ENCODE peak calls at places on chromosomes 5 and 9, in six cellular contexts. J is SK-N-SH, B is IMR-90, V is PC-9, Y is HepG2, I is fibroblast of lung. U is an unnamed sample.

GRCh38 chr5:97923496-97923895 is 740.4 kb upstream of the RIOK2 start:
- DNase-seq in V (no peak), J (no peak), B (no peak), I (no peak), Y (no peak), U (no peak)

GRCh38 chr5:178988436-178989220 is 6.5 kb downstream of the GRM6 start:
- DNase-seq in J (no peak), I (no peak), B (no peak), Y (no peak), V (no peak), U (no peak)

GRCh38 chr5:34652466-34652865 is 3.7 kb upstream of the RAI14 start:
- DNase-seq in B (no peak), Y (no peak), J (no peak), I (no peak), V (no peak), U (peak; percentile 15)

GRCh38 chr5:32908646-32909045 is 197.5 kb downstream of the NPR3 start:
- DNase-seq in V (no peak), Y (no peak), I (no peak), B (no peak), J (no peak), U (peak; percentile 5)

GRCh38 chr5:113371788-113372196 is 63.0 kb downstream of the TSSK1B start:
- DNase-seq in B (no peak), I (no peak), V (no peak), J (no peak), Y (no peak), U (peak; percentile 12)

GRCh38 chr9:1273859-1274258 is 223.7 kb downstream of the DMRT2 start:
- DNase-seq in B (no peak), V (no peak), I (no peak), J (no peak), Y (no peak), U (peak; percentile 26)

GRCh38 chr9:127977877-127978647 is 2.7 kb downstream of the EEIG1 start:
- DNase-seq in J (no peak), I (peak; percentile 83), Y (no peak), B (peak; percentile 80), V (peak; percentile 68), U (peak; percentile 94)

GRCh38 chr5:105670586-105670985 is 2000.2 kb downstream of the EFNA5 start:
- DNase-seq in I (no peak), B (no peak), Y (peak; percentile 9), V (no peak), J (no peak), U (no peak)

GRCh38 chr5:172503925-172504730 is 49.8 kb upstream of the SH3PXD2B start:
- DNase-seq in V (no peak), B (no peak), J (no peak), I (no peak), Y (no peak), U (no peak)

GRCh38 chr9:130927995-130928900 is 10.8 kb downstream of the FIBCD1 start:
- DNase-seq in B (peak; percentile 72), I (peak; percentile 62), J (peak; percentile 77), Y (peak; percentile 70), V (peak; percentile 97), U (peak; percentile 64)

GRCh38 chr5:160556886-160557285 is 135.2 kb downstream of the PTTG1 start:
- DNase-seq in Y (no peak), B (peak; percentile 13), V (no peak), I (peak; percentile 19), J (no peak), U (peak; percentile 65)

GRCh38 chr5:54785729-54786548 is 199.5 kb downstream of the ESM1 start:
- DNase-seq in I (peak; percentile 44), J (peak; percentile 29), B (peak; percentile 21), V (no peak), Y (no peak), U (peak; percentile 33)

GRCh38 chr5:25713259-25713658 is 1068.5 kb upstream of the CDH10 start:
- DNase-seq in I (no peak), V (no peak), Y (no peak), B (no peak), J (no peak), U (no peak)

GRCh38 chr5:52784741-52785140 is 3.0 kb upstream of the ITGA1 start:
- DNase-seq in Y (no peak), V (no peak), J (no peak), I (no peak), B (peak; percentile 23), U (no peak)

GRCh38 chr5:173781826-173782670 is 106.1 kb upstream of the CPEB4 start:
- DNase-seq in I (peak; percentile 95), Y (no peak), V (peak; percentile 62), B (peak; percentile 94), J (peak; percentile 54), U (peak; percentile 96)

GRCh38 chr9:98031935-98032334 is 24.6 kb upstream of the NANS start:
- DNase-seq in B (peak; percentile 90), V (no peak), Y (no peak), J (no peak), I (peak; percentile 64), U (peak; percentile 70)

GRCh38 chr9:136011376-136011702 is 50.2 kb upstream of the UBAC1 start:
- DNase-seq in B (no peak), V (no peak), J (no peak), Y (no peak), I (no peak), U (no peak)

GRCh38 chr9:135091545-135091944 is 4.1 kb downstream of the OLFM1 start:
- DNase-seq in B (no peak), J (no peak), V (no peak), I (no peak), Y (no peak), U (no peak)

GRCh38 chr5:16930487-16930886 is 5.6 kb downstream of the MYO10 start:
- DNase-seq in J (no peak), V (no peak), Y (no peak), B (no peak), I (no peak), U (no peak)

GRCh38 chr9:69542942-69543704 is 129.0 kb downstream of the APBA1 start:
- DNase-seq in I (no peak), Y (no peak), V (no peak), J (peak; percentile 61), B (no peak), U (peak; percentile 4)

GRCh38 chr5:159978358-159978757 is 30.6 kb upstream of the TTC1 start:
- DNase-seq in V (no peak), J (no peak), Y (no peak), I (no peak), B (no peak), U (no peak)

GRCh38 chr5:115815693-115816225 is 700 bp downstream of the CDO1 start:
- DNase-seq in B (no peak), I (peak; percentile 19), V (no peak), J (peak; percentile 67), Y (no peak), U (peak; percentile 32)

GRCh38 chr5:40521108-40521785 is 158.5 kb upstream of the PTGER4 start:
- DNase-seq in J (no peak), B (no peak), Y (no peak), V (no peak), I (no peak), U (no peak)

GRCh38 chr5:172429201-172429940 is 25.0 kb downstream of the SH3PXD2B start:
- DNase-seq in B (peak; percentile 82), V (no peak), Y (no peak), J (no peak), I (peak; percentile 92), U (peak; percentile 95)

GRCh38 chr5:121702783-121703182 is 148.9 kb upstream of the FTMT start:
- DNase-seq in Y (no peak), B (no peak), V (no peak), I (no peak), J (no peak), U (no peak)

GRCh38 chr9:125932012-125932411 is 184.8 kb downstream of the PBX3 start:
- DNase-seq in Y (no peak), I (peak; percentile 97), V (peak; percentile 64), J (no peak), B (peak; percentile 99), U (peak; percentile 99)

GRCh38 chr5:155259648-155260047 is 246.1 kb downstream of the KIF4B start:
- DNase-seq in B (no peak), J (no peak), Y (no peak), V (no peak), I (no peak), U (no peak)

GRCh38 chr5:5105531-5105930 is 34.6 kb upstream of the ADAMTS16 start:
- DNase-seq in J (no peak), B (no peak), Y (no peak), V (no peak), I (no peak), U (no peak)

GRCh38 chr5:26582350-26583040 is 455.9 kb downstream of the CDH9 start:
- DNase-seq in J (no peak), B (no peak), V (no peak), Y (no peak), I (no peak), U (peak; percentile 7)

GRCh38 chr9:87878930-87879603 is 3.6 kb upstream of the SPATA31E1 start:
- DNase-seq in Y (no peak), I (peak; percentile 85), V (no peak), J (no peak), B (peak; percentile 87), U (peak; percentile 85)

GRCh38 chr5:31232273-31232888 is 38.9 kb downstream of the CDH6 start:
- DNase-seq in V (peak; percentile 29), J (peak; percentile 36), I (peak; percentile 54), B (peak; percentile 74), Y (peak; percentile 48), U (peak; percentile 83)

GRCh38 chr9:137303031-137303892 is 1.2 kb upstream of the NRARP start:
- DNase-seq in J (peak; percentile 20), I (no peak), V (no peak), Y (no peak), B (no peak), U (no peak)

GRCh38 chr5:172855597-172856292 is 21.7 kb downstream of the ERGIC1 start:
- DNase-seq in I (no peak), J (peak; percentile 43), B (no peak), Y (no peak), V (no peak), U (peak; percentile 85)

GRCh38 chr5:118247468-118247867 is 740.9 kb downstream of the DTWD2 start:
- DNase-seq in V (no peak), B (no peak), J (no peak), I (no peak), Y (no peak), U (no peak)
- H4K20me1 ChIP-seq in V (no peaks in the 10 kb centered on the region), B (no peaks in the 10 kb centered on the region), J (no peaks in the 10 kb centered on the region), I (no peaks in the 10 kb centered on the region), Y (no peaks in the 10 kb centered on the region), U (no peaks in the 10 kb centered on the region)

DNA sequence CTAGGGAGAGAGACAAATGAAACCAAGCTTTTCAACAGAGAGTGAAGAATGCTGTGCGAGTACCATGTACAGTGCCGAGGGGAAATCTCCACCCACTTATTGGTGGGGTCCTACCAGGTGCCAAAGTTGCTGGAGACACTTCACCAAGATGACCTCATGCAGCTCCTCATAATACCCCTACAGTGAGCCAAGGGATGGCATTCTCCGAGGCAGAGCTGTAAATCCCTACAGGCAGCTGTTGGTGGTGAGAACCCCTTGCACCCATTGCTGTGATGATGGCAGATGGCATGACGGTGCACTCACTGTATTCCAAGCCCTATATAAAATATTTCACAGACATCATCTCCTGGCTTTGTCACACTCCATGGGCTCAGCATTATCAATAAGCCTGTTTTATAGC is 464.9 kb downstream of the SPOCK1 start:
- DNase-seq in Y (no peak), I (no peak), J (no peak), V (no peak), B (no peak), U (no peak)
- H3K4me3 ChIP-seq in Y (no peak overlapping the region), I (no peak overlapping the region), J (no peak overlapping the region), V (no peak overlapping the region), B (no peak overlapping the region), U (no peak overlapping the region)

GRCh38 chr5:142314129-142314528 is 10.7 kb downstream of the SPRY4 start:
- DNase-seq in V (no peak), Y (no peak), B (no peak), I (no peak), J (no peak), U (no peak)
- H3K4me1 ChIP-seq in V (peaks cover 17% of the 10 kb centered on the region), Y (peaks cover 70% of the 10 kb centered on the region), B (peaks cover 27% of the 10 kb centered on the region), I (peaks cover 50% of the 10 kb centered on the region), J (peaks cover 57% of the 10 kb centered on the region), U (peaks cover 35% of the 10 kb centered on the region)

GRCh38 chr9:124333180-124333579 is 75.4 kb downstream of the NEK6 start:
- DNase-seq in B (no peak), I (no peak), Y (no peak), V (no peak), J (no peak), U (no peak)
- H4K20me1 ChIP-seq in B (peaks cover 9% of the 10 kb centered on the region), I (no peaks in the 10 kb centered on the region), Y (no peaks in the 10 kb centered on the region), V (no peaks in the 10 kb centered on the region), J (no peaks in the 10 kb centered on the region), U (no peaks in the 10 kb centered on the region)